ENCODE peak calls at places on chromosome 17, in four cellular contexts. U is stimulated activated CD4-positive, alpha-beta T cell treated with anti-CD3 and anti-CD28 coated beads, Interleukin-2, amount 100 ng/mL, for 48 hours; N is hepatic stellate cell; G is EL. M is an unnamed sample.

GRCh38 chr17:51045616-51046526 is 74.8 kb downstream of the SPAG9 start:
- DNase-seq in U (no peak), N (no peak), G (no peak), M (no peak)

GRCh38 chr17:71726320-71726719 is 394.5 kb upstream of the SOX9 start:
- DNase-seq in N (no peak), G (no peak), U (no peak), M (no peak)

GRCh38 chr17:3961564-3962047 is 2.6 kb downstream of the ATP2A3 start:
- DNase-seq in U (no peak), N (no peak), G (no peak), M (no peak)

GRCh38 chr17:52158450-52159042 is at the start of gene CA10:
- DNase-seq in G (no peak), U (no peak), N (no peak), M (no peak)

GRCh38 chr17:66373944-66374817 is 71.8 kb downstream of the PRKCA start:
- DNase-seq in G (peak), N (no peak), U (peak), M (no peak)

GRCh38 chr17:44345497-44346026 is 460 bp downstream of the GRN start:
- DNase-seq in N (peak), U (no peak), G (peak), M (no peak)

GRCh38 chr17:29616300-29617048 is 6.2 kb downstream of the CORO6 start:
- DNase-seq in U (no peak), G (no peak), N (no peak), M (no peak)

GRCh38 chr17:19723967-19724366 is 7.6 kb upstream of the SLC47A2 start:
- DNase-seq in U (no peak), G (no peak), N (no peak), M (no peak)

GRCh38 chr17:40818343-40818732 is 4.1 kb downstream of the KRT10 start:
- DNase-seq in N (no peak), G (no peak), U (no peak), M (no peak)

GRCh38 chr17:45265823-45266222 is 3.9 kb upstream of the SPATA32 start:
- DNase-seq in G (peak), N (peak), U (no peak), M (peak)

GRCh38 chr17:58316260-58316960 is 12.2 kb downstream of the TSPOAP1 start:
- DNase-seq in N (no peak), U (no peak), G (no peak), M (no peak)

GRCh38 chr17:3558603-3559269 is 1.1 kb upstream of the TRPV3 start:
- DNase-seq in N (peak), U (peak), G (peak), M (peak)

GRCh38 chr17:34452769-34453168 is 89.7 kb upstream of the CCL1 start:
- DNase-seq in G (no peak), N (no peak), U (no peak), M (no peak)

GRCh38 chr17:17919169-17920107 is 52.8 kb downstream of the TOM1L2 start:
- DNase-seq in U (peak), N (peak), G (peak), M (peak)

GRCh38 chr17:6713130-6713917 is at the start of gene SLC13A5:
- DNase-seq in U (peak), N (peak), G (peak), M (no peak)

GRCh38 chr17:27105636-27106035 is 188.3 kb upstream of the WSB1 start:
- DNase-seq in G (no peak), N (no peak), U (no peak), M (no peak)

GRCh38 chr17:50559674-50560184 is 786 bp upstream of the CACNA1G start:
- DNase-seq in U (no peak), N (no peak), G (peak), M (peak)

GRCh38 chr17:73719588-73720071 is 75.4 kb upstream of the SDK2 start:
- DNase-seq in G (no peak), N (no peak), U (no peak), M (no peak)

GRCh38 chr17:56880571-56880970 is 33.3 kb downstream of the TRIM25 start:
- DNase-seq in U (no peak), G (no peak), N (no peak), M (no peak)